ENCODE peak calls at places on chromosome 1, in four cellular contexts. G is K562, M is GM12878, J is SK-N-SH. F is an unnamed sample.

GRCh38 chr1:84479998-84480397 is 932 bp downstream of the RPF1 start:
- DNase-seq in J (peak; percentile 17), M (no peak), G (peak; percentile 25), F (no peak)

GRCh38 chr1:100924212-100924611 is 28.3 kb downstream of the SLC30A7 start:
- DNase-seq in M (no peak), G (no peak), J (no peak), F (no peak)

GRCh38 chr1:181033799-181034391 is at the start of gene MR1:
- DNase-seq in J (peak; percentile 42), M (peak; percentile 92), G (peak; percentile 90), F (peak; percentile 78)

GRCh38 chr1:75203415-75204277 is 69.5 kb downstream of the LHX8 start:
- DNase-seq in J (peak; percentile 33), G (peak; percentile 43), M (peak; percentile 4), F (peak; percentile 40)

GRCh38 chr1:183685112-183685713 is 32.1 kb upstream of the APOBEC4 start:
- DNase-seq in M (peak; percentile 11), G (peak; percentile 65), J (peak; percentile 56), F (peak; percentile 55)

GRCh38 chr1:218156602-218157001 is 128.5 kb upstream of the RRP15 start:
- DNase-seq in M (no peak), J (no peak), G (no peak), F (no peak)

GRCh38 chr1:31259746-31260145 is 20.1 kb upstream of the NKAIN1 start:
- DNase-seq in M (no peak), G (no peak), J (no peak), F (no peak)

GRCh38 chr1:161930064-161930463 is 93.6 kb downstream of the OLFML2B start:
- DNase-seq in G (no peak), J (no peak), M (no peak), F (no peak)

GRCh38 chr1:232944342-232944741 is 6.1 kb upstream of the NTPCR start:
- DNase-seq in G (no peak), J (no peak), M (no peak), F (no peak)

GRCh38 chr1:230090194-230090711 is 23.2 kb downstream of the GALNT2 start:
- DNase-seq in M (no peak), J (no peak), G (no peak), F (peak; percentile 53)

GRCh38 chr1:212699839-212700596 is at the start of gene BATF3:
- DNase-seq in G (no peak), M (no peak), J (peak; percentile 73), F (no peak)

GRCh38 chr1:70633004-70633403 is 221.9 kb downstream of the CTH start:
- DNase-seq in G (peak; percentile 26), M (no peak), J (no peak), F (no peak)

GRCh38 chr1:30908446-30908885 is at the start of gene SDC3:
- DNase-seq in J (peak; percentile 84), M (no peak), G (peak; percentile 66), F (no peak)

GRCh38 chr1:3312310-3312734 is 142.1 kb upstream of the ARHGEF16 start:
- DNase-seq in J (no peak), M (no peak), G (no peak), F (no peak)

GRCh38 chr1:97209381-97209780 is 487.8 kb downstream of the PTBP2 start:
- DNase-seq in G (no peak), J (no peak), M (no peak), F (no peak)

GRCh38 chr1:160547371-160547901 is 24.4 kb upstream of the SLAMF6 start:
- DNase-seq in G (no peak), J (no peak), M (no peak), F (no peak)

GRCh38 chr1:8170059-8170835 is 144.1 kb upstream of the ERRFI1 start:
- DNase-seq in M (no peak), G (no peak), J (no peak), F (peak; percentile 80)

GRCh38 chr1:16607433-16607851 is 5.9 kb downstream of the NBPF1 start:
- DNase-seq in M (no peak), J (no peak), G (no peak), F (no peak)

GRCh38 chr1:194133152-194133551 is 946.7 kb upstream of the B3GALT2 start:
- DNase-seq in J (no peak), G (no peak), M (no peak), F (no peak)

DNA sequence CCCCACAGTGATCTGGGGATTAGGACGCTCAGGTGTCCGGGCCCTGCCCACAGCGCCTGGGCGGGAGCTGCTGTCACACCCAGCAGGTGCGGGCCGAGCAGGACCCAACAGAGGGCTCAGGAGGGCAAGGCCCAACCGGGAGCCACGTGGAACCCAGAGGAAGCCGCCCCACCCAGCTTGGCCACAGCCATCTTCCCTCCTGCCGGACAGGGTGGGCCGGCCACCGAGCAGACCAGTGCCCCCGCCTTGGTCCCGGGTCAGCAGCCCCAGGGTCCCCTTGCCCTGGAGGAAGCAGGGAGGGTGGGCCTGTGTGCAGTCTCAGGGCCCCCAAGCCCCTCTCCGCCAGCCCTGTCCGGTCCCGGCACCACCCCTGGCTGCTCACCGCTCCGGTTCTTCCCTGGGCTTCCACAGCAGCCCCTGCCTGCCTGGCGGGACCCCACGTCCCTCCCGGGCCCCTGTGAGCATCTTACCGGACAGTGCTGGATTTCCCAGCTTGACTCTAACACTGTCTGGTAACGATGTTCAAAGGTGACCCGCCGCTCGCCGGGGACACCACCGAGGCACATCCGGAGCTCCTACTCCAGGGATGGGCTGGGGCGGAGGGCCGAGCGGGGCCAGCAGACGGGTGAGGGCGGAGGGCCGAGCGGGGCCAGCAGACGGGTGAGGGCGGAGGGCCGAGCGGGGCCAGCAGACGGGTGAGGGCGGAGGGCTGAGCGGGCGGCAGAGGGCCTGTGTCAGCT is 6.1 kb upstream of the TTLL10 start:
- DNase-seq in M (no peak), J (no peak), G (no peak), F (no peak)
- TF ChIP-seq NFIC in M (no peak), J (no peak), G (no peak), F (no peak)

GRCh38 chr1:22711591-22712501 is 1.2 kb downstream of the EPHB2 start:
- DNase-seq in J (peak; percentile 78), M (no peak), G (no peak), F (no peak)
- TF ChIP-seq NFIC in J (no peak), M (no peak), G (no peak), F (no peak)

DNA sequence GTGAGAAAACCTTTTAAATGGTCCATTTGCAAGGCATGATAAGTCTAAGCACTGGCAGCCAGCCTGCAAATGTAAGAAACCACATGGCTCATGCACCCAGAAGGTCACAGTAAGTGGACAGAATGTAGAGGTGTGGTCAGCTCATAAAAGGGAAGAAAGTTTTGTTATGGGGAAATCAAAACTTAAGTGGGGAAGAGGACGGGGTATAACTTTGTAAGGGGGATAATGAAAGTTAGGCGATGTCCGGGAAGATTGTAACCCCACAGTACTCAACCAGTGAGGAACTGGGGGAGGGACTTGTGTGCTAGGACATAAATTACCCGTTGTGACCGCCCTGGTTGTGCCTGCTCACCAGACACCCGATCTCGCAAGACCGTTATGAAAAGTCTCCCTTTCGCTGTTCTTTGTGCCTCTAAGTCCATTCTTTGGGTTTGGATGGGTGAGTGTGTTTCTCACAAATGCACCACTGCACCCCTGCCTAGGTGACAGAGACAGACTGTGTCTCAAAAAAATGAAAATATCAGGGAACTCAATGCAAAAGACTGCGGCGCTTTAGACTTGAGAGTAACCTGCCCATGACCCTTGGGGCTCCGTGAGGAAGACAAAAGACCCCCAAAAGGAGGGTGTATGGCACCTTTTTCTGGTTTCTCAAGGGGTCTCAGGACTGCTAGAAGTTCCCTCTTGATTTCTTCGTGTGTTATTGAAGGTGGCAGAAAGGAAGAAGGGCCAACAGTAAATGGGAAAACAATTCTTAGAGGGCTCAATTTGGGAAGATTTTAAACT is 28.6 kb upstream of the ZNF496 start:
- DNase-seq in G (peak; percentile 84), M (no peak), J (no peak), F (no peak)
- TF ChIP-seq NFIC in G (peak; percentile 66), M (no peak), J (no peak), F (no peak)

GRCh38 chr1:27218736-27219135 is 15.7 kb upstream of the WDTC1 start:
- DNase-seq in M (no peak), J (no peak), G (no peak), F (no peak)

GRCh38 chr1:27221098-27221497 is 13.3 kb upstream of the WDTC1 start:
- DNase-seq in G (no peak), M (no peak), J (no peak), F (no peak)

GRCh38 chr1:27216466-27216865 is 18.0 kb upstream of the WDTC1 start:
- DNase-seq in G (no peak), J (no peak), M (no peak), F (no peak)

DNA sequence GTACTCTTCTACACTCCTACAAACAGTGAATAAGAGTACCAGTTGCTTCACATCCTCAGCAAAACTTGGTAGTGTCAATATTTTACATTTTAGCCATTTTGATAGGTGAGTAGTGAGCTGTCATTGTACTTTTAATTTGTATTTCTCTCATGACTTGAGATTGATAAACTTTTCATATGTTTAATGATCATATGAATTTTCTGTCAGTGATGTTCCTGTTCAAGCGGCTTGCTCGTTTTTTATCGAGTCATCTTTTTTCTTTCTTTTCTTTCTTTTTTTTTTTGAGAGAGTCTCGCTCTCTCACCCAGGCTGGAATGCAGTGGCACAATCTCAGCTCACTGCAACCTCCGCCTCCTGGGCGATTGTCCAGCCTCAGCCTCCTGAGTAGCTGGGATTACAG is 17.0 kb upstream of the WDTC1 start:
- DNase-seq in J (no peak), M (no peak), G (no peak), F (no peak)
- TF ChIP-seq NFIC in J (no peak), M (no peak), G (no peak), F (no peak)

DNA sequence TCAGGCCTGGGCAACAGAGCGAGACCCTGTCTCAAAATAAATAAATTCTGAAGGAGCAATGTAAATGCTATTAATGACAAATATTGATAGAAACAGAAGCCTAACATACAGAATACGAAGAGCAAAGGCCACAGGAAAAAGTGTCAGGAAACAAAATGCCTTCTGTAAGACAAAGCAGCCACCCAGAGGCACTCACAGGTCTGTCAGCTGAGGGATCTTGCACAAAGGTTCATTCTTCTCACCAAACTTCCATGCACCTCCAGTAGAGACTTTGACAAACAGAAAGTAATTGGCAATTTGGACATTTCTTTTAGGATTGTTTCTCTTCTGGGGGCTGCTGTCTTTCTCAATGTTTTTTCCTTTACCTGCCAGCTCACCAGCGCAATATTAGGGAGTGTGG is 1.2 kb upstream of the ALDH9A1 start:
- DNase-seq in J (no peak), M (no peak), G (no peak), F (peak; percentile 59)
- TF ChIP-seq NFIC in J (no peak), M (no peak), G (no peak), F (no peak)

GRCh38 chr1:152436593-152437338 is 22.7 kb upstream of the CRNN start:
- DNase-seq in J (no peak), M (no peak), G (no peak), F (no peak)
- TF ChIP-seq NFIC in J (no peak), M (no peak), G (no peak), F (no peak)

DNA sequence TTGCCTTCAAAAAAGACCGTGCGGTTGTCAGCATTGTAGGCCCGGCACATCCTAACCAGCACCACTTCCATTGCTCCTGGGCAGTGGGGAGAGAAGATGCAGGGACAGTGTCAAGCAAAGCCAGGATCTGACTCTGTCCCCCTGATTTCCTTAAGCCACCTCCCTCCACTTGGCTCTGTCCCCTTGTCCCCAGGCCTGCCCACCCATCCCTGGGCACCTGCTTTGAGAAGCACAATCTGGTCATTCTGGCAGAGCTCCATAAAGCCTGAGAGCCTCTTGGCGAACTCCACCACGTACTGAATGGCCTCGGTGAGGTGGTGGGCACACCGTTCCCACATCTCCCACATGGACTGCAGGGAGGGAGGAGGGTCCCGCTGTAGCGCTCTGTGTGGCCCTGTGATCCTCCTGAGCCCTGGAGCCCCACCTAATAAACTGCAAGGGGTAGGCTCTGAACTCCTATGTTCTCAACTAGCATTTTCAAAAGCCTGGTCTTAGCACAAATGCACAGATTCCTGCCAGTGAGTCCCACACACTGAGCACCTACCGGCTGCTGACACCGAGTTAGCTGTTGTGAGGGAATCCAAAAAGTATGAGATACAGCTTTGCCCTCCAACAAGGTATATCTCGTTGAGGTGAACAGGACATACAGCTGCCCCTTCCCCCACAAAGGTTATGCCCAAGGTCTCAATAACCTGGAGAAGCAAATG is 8.2 kb upstream of the LINGO4 start:
- DNase-seq in M (no peak), J (peak; percentile 12), G (no peak), F (no peak)
- TF ChIP-seq NFIC in M (no peak), J (no peak), G (no peak), F (no peak)

F was measured in HepG2.